ENCODE peak calls at places on chromosomes 1 and 21, in eight cellular contexts. E, H, Z, X, B, O, T and N are unnamed samples.

GRCh38 chr1:211647666-211648065 is 27.8 kb downstream of the NEK2 start:
- DNase-seq in Z (no peak), H (no peak), X (no peak), O (no peak), T (no peak), E (no peak), B (no peak), N (no peak)

GRCh38 chr1:6418668-6419396 is 887 bp downstream of the HES2 start:
- DNase-seq in Z (no peak), O (no peak), B (no peak), X (no peak), H (no peak), T (no peak), E (no peak), N (peak; percentile 47)

GRCh38 chr1:39104158-39105060 is 78.3 kb downstream of the NDUFS5 start:
- DNase-seq in O (peak; percentile 60), Z (peak; percentile 58), B (no peak), E (no peak), T (no peak), X (no peak), H (no peak), N (peak; percentile 82)

GRCh38 chr1:15703562-15703961 is 19.4 kb downstream of the PLEKHM2 start:
- DNase-seq in T (peak; percentile 63), H (no peak), E (peak; percentile 45), Z (no peak), B (no peak), X (peak; percentile 79), O (no peak), N (no peak)

GRCh38 chr1:230125633-230126528 is 58.8 kb downstream of the GALNT2 start:
- DNase-seq in B (no peak), X (no peak), E (no peak), H (no peak), Z (no peak), T (no peak), O (no peak), N (no peak)

GRCh38 chr1:42658880-42659337 is 686 bp downstream of the PPIH start:
- DNase-seq in B (peak; percentile 50), H (no peak), E (no peak), X (peak; percentile 24), T (no peak), O (no peak), Z (no peak), N (no peak)

GRCh38 chr1:63784489-63785390 is 10.9 kb downstream of the ROR1 start:
- DNase-seq in E (no peak), B (no peak), O (no peak), X (no peak), Z (no peak), H (no peak), T (no peak), N (no peak)

GRCh38 chr1:23478896-23479790 is 4.8 kb downstream of the ASAP3 start:
- DNase-seq in X (no peak), Z (no peak), B (no peak), H (no peak), T (peak; percentile 85), E (peak; percentile 86), O (peak; percentile 57), N (no peak)

GRCh38 chr1:92705456-92705855 is 79.5 kb downstream of the EVI5 start:
- DNase-seq in Z (no peak), E (no peak), T (no peak), H (no peak), B (no peak), X (no peak), O (no peak), N (no peak)

GRCh38 chr21:44618504-44618903 is 6.6 kb downstream of the KRTAP10-8 start:
- DNase-seq in O (no peak), B (no peak), H (no peak), T (no peak), X (no peak), Z (no peak), E (no peak), N (no peak)

GRCh38 chr1:226901421-226901820 is 31.0 kb downstream of the PSEN2 start:
- DNase-seq in T (no peak), Z (no peak), O (no peak), X (no peak), H (peak; percentile 80), E (no peak), B (no peak), N (no peak)

GRCh38 chr1:50405814-50406213 is 17.4 kb downstream of the DMRTA2 start:
- DNase-seq in B (no peak), E (no peak), T (no peak), Z (no peak), X (no peak), H (no peak), O (no peak), N (no peak)

GRCh38 chr21:31750843-31751242 is 18.9 kb upstream of the SCAF4 start:
- DNase-seq in E (no peak), O (no peak), T (no peak), B (no peak), H (no peak), X (no peak), Z (no peak), N (no peak)

GRCh38 chr21:39088831-39089380 is 94.3 kb downstream of the PSMG1 start:
- DNase-seq in Z (no peak), O (no peak), H (no peak), E (no peak), T (no peak), B (no peak), X (peak; percentile 35), N (no peak)

GRCh38 chr1:178220094-178220493 is 126.2 kb downstream of the RASAL2 start:
- DNase-seq in B (no peak), H (no peak), E (no peak), X (no peak), Z (no peak), T (no peak), O (no peak), N (no peak)

GRCh38 chr1:114002492-114003290 is 23.4 kb downstream of the OLFML3 start:
- DNase-seq in X (no peak), H (no peak), T (no peak), E (no peak), B (no peak), O (no peak), Z (no peak), N (peak; percentile 76)

GRCh38 chr1:193589597-193590040 is 403.2 kb upstream of the B3GALT2 start:
- DNase-seq in O (no peak), E (no peak), Z (no peak), H (no peak), T (no peak), X (no peak), B (peak; percentile 57), N (no peak)

GRCh38 chr1:181324797-181325616 is 158.3 kb upstream of the CACNA1E start:
- DNase-seq in Z (no peak), H (no peak), B (no peak), X (no peak), E (no peak), T (no peak), O (no peak), N (no peak)

GRCh38 chr1:35876988-35877387 is 6.0 kb upstream of the AGO1 start:
- DNase-seq in Z (no peak), E (no peak), B (no peak), X (peak; percentile 20), O (peak; percentile 63), T (no peak), H (no peak), N (no peak)

GRCh38 chr1:221100196-221100950 is 221.1 kb downstream of the HLX start:
- DNase-seq in B (no peak), O (no peak), T (no peak), H (no peak), X (peak; percentile 62), E (no peak), Z (no peak), N (no peak)

GRCh38 chr1:183831336-183831735 is 26.4 kb downstream of the RGL1 start:
- DNase-seq in Z (no peak), B (peak; percentile 52), O (no peak), E (no peak), H (no peak), X (no peak), T (no peak), N (no peak)

GRCh38 chr1:1346501-1346890 is 2.7 kb downstream of the DVL1 start:
- DNase-seq in O (no peak), Z (no peak), H (no peak), B (no peak), X (no peak), E (no peak), T (no peak), N (no peak)